ENCODE peak calls at places on chromosomes 6 and 20, in four cellular contexts. One of them, this sample, is unnamed.

GRCh38 chr6:109961666-109962065 is 16.4 kb upstream of the GPR6 start:
- DNase-seq in H1: no peak
- DNase-seq in neuronal stem cell: no peak
- DNase-seq in H9: no peak
- DNase-seq in this sample: peak

GRCh38 chr6:148980234-148980633 is 233.4 kb downstream of the UST start:
- DNase-seq in H1: no peak
- DNase-seq in neuronal stem cell: no peak
- DNase-seq in H9: no peak
- DNase-seq in this sample: no peak

GRCh38 chr6:109451376-109451775 is 4.2 kb downstream of the MICAL1 start:
- DNase-seq in H1: no peak
- DNase-seq in neuronal stem cell: no peak
- DNase-seq in H9: no peak
- DNase-seq in this sample: no peak

GRCh38 chr6:18359237-18359885 is 27.8 kb upstream of the RNF144B start:
- DNase-seq in H1: no peak
- DNase-seq in neuronal stem cell: no peak
- DNase-seq in H9: no peak
- DNase-seq in this sample: no peak

GRCh38 chr20:687468-688203 is 12.0 kb upstream of the SCRT2 start:
- DNase-seq in H1: no peak
- DNase-seq in neuronal stem cell: no peak
- DNase-seq in H9: no peak
- DNase-seq in this sample: no peak

GRCh38 chr6:113512581-113512980 is 344.6 kb upstream of the MARCKS start:
- DNase-seq in H1: no peak
- DNase-seq in neuronal stem cell: no peak
- DNase-seq in H9: no peak
- DNase-seq in this sample: no peak

GRCh38 chr6:15386110-15386755 is 140.4 kb downstream of the JARID2 start:
- DNase-seq in H1: no peak
- DNase-seq in neuronal stem cell: no peak
- DNase-seq in H9: no peak
- DNase-seq in this sample: no peak

GRCh38 chr6:32047084-32047478 is 8.9 kb downstream of the CYP21A2 start:
- DNase-seq in H1: no peak
- DNase-seq in neuronal stem cell: peak
- DNase-seq in H9: no peak
- DNase-seq in this sample: peak

GRCh38 chr6:150900049-150900448 is 34.5 kb downstream of the MTHFD1L start:
- DNase-seq in H1: no peak
- DNase-seq in neuronal stem cell: no peak
- DNase-seq in H9: no peak
- DNase-seq in this sample: no peak

GRCh38 chr20:1418335-1418734 is 25.5 kb upstream of the FKBP1A start:
- DNase-seq in H1: no peak
- DNase-seq in neuronal stem cell: no peak
- DNase-seq in H9: no peak
- DNase-seq in this sample: peak

GRCh38 chr6:15495375-15495901 is 167.4 kb downstream of the DTNBP1 start:
- DNase-seq in H1: no peak
- DNase-seq in neuronal stem cell: no peak
- DNase-seq in H9: no peak
- DNase-seq in this sample: peak

GRCh38 chr20:62643521-62644043 is 1.3 kb downstream of the SLCO4A1 start:
- DNase-seq in H1: no peak
- DNase-seq in neuronal stem cell: no peak
- DNase-seq in H9: no peak
- DNase-seq in this sample: no peak

GRCh38 chr20:51382986-51383821 is 159.3 kb downstream of the NFATC2 start:
- DNase-seq in H1: no peak
- DNase-seq in neuronal stem cell: no peak
- DNase-seq in H9: no peak
- DNase-seq in this sample: no peak

GRCh38 chr6:2966347-2966746 is 5.0 kb downstream of the SERPINB6 start:
- DNase-seq in H1: no peak
- DNase-seq in neuronal stem cell: no peak
- DNase-seq in H9: no peak
- DNase-seq in this sample: no peak

GRCh38 chr6:168029459-168030217 is 32.2 kb downstream of the KIF25 start:
- DNase-seq in H1: no peak
- DNase-seq in neuronal stem cell: no peak
- DNase-seq in H9: no peak
- DNase-seq in this sample: no peak

GRCh38 chr6:4174042-4174441 is 38.7 kb upstream of the ECI2 start:
- DNase-seq in H1: no peak
- DNase-seq in neuronal stem cell: no peak
- DNase-seq in H9: no peak
- DNase-seq in this sample: no peak

GRCh38 chr6:47134476-47135189 is 92.5 kb upstream of the ADGRF1 start:
- DNase-seq in H1: no peak
- DNase-seq in neuronal stem cell: no peak
- DNase-seq in H9: no peak
- DNase-seq in this sample: peak

GRCh38 chr6:47137073-47137472 is 94.9 kb upstream of the ADGRF1 start:
- DNase-seq in H1: no peak
- DNase-seq in neuronal stem cell: no peak
- DNase-seq in H9: no peak
- DNase-seq in this sample: no peak

GRCh38 chr6:47133230-47134000 is 91.3 kb upstream of the ADGRF1 start:
- DNase-seq in H1: no peak
- DNase-seq in neuronal stem cell: no peak
- DNase-seq in H9: no peak
- DNase-seq in this sample: no peak

GRCh38 chr6:47138046-47138445 is 95.9 kb upstream of the ADGRF1 start:
- DNase-seq in H1: no peak
- DNase-seq in neuronal stem cell: no peak
- DNase-seq in H9: no peak
- DNase-seq in this sample: no peak

DNA sequence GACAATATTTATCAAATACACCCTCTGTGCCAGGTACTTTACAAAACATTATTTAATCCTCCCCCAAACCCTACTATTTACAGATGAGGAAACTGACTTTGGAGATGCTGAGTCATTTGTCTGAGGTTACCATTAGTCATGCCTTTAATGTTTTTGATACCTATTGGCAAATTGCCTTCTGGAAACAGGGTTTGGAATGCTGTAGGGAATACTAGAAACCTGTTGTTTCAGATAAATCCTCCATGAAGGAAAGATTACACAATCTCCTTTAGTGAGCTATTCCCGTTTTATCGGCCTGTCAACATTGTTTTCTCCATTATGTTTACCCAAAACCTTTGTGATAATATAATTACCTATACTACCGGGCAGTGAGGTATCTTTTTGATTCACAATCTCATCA is 93.6 kb upstream of the ADGRF1 start:
- DNase-seq in H1: no peak
- DNase-seq in neuronal stem cell: no peak
- DNase-seq in H9: no peak
- DNase-seq in this sample: peak
- H2BK15ac ChIP-seq in H1: no peak
- H2BK15ac ChIP-seq in neuronal stem cell: no peak
- H2BK15ac ChIP-seq in H9: no peak
- H2BK15ac ChIP-seq in this sample: no peak

GRCh38 chr20:50089140-50089786 is 23.7 kb downstream of the UBE2V1 start:
- DNase-seq in H1: no peak
- DNase-seq in neuronal stem cell: no peak
- DNase-seq in H9: no peak
- DNase-seq in this sample: no peak

GRCh38 chr20:50088022-50088421 is 24.9 kb downstream of the UBE2V1 start:
- DNase-seq in H1: no peak
- DNase-seq in neuronal stem cell: no peak
- DNase-seq in H9: no peak
- DNase-seq in this sample: no peak

GRCh38 chr20:50092436-50092835 is 20.5 kb downstream of the UBE2V1 start:
- DNase-seq in H1: no peak
- DNase-seq in neuronal stem cell: no peak
- DNase-seq in H9: no peak
- DNase-seq in this sample: peak

GRCh38 chr20:50093240-50093639 is 19.7 kb downstream of the UBE2V1 start:
- DNase-seq in H1: no peak
- DNase-seq in neuronal stem cell: no peak
- DNase-seq in H9: no peak
- DNase-seq in this sample: no peak

DNA sequence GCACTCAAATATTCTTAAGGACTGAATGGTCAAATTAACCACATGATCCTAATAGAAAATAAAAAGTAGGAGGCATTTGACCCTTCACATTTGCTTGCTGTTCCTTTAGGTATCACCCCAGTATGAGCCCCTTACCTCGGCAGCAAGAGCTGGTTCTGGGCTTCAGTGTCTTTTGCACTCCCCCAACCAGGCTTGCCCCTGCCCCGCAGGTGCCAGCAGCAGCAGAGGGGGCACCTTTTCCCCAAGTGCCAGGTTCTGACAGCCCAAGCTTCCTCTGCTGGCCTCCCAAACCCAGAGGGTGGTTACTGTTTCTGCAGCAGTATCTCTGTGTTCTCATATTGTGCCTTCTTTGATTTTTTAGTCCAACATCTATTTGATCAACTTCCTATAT is 23.2 kb downstream of the UBE2V1 start:
- DNase-seq in H1: no peak
- DNase-seq in neuronal stem cell: no peak
- DNase-seq in H9: no peak
- DNase-seq in this sample: no peak
- H2BK12ac ChIP-seq in H1: no peak
- H2BK12ac ChIP-seq in neuronal stem cell: no peak
- H2BK12ac ChIP-seq in H9: no peak
- H2BK12ac ChIP-seq in this sample: no peak

GRCh38 chr6:111599259-111599658 is 6.4 kb downstream of the TRAF3IP2 start:
- DNase-seq in H1: no peak
- DNase-seq in neuronal stem cell: no peak
- DNase-seq in H9: no peak
- DNase-seq in this sample: no peak

GRCh38 chr6:111600588-111601440 is 4.9 kb downstream of the TRAF3IP2 start:
- DNase-seq in H1: no peak
- DNase-seq in neuronal stem cell: no peak
- DNase-seq in H9: no peak
- DNase-seq in this sample: no peak

GRCh38 chr6:111598211-111598610 is 7.5 kb downstream of the TRAF3IP2 start:
- DNase-seq in H1: no peak
- DNase-seq in neuronal stem cell: no peak
- DNase-seq in H9: no peak
- DNase-seq in this sample: no peak

GRCh38 chr6:111601875-111602274 is 3.8 kb downstream of the TRAF3IP2 start:
- DNase-seq in H1: no peak
- DNase-seq in neuronal stem cell: no peak
- DNase-seq in H9: no peak
- DNase-seq in this sample: peak

DNA sequence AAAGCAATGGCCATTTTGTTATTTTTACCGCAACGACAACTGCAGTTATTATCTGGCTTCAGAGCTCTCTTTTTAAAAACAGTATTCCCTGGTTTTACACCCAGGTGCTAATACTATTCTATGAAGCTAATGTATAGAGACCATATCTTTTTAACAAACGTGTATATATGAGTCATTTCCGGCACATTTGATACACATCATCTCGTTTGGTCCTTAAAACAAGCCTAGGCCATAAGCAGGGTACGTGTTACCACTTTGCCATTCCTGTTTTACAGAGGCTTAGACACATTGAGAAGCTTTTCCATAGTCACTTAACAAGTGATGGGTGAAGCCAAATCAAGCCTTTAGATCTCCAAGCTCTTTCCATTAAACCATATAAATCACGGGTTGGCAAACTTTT is 5.5 kb downstream of the TRAF3IP2 start:
- DNase-seq in H1: no peak
- DNase-seq in neuronal stem cell: no peak
- DNase-seq in H9: no peak
- DNase-seq in this sample: no peak
- H2BK120ac ChIP-seq in H1: no peak
- H2BK120ac ChIP-seq in neuronal stem cell: no peak
- H2BK120ac ChIP-seq in H9: no peak
- H2BK120ac ChIP-seq in this sample: no peak

GRCh38 chr6:26339612-26340011 is 25.4 kb upstream of the BTN3A2 start:
- DNase-seq in H1: no peak
- DNase-seq in neuronal stem cell: no peak
- DNase-seq in H9: no peak
- DNase-seq in this sample: no peak
- H2BK15ac ChIP-seq in H1: no peak
- H2BK15ac ChIP-seq in neuronal stem cell: no peak
- H2BK15ac ChIP-seq in H9: no peak
- H2BK15ac ChIP-seq in this sample: no peak

GRCh38 chr20:11453430-11453829 is 464.3 kb upstream of the BTBD3 start:
- DNase-seq in H1: no peak
- DNase-seq in neuronal stem cell: no peak
- DNase-seq in H9: no peak
- DNase-seq in this sample: peak

GRCh38 chr20:11448554-11448953 is 469.1 kb upstream of the BTBD3 start:
- DNase-seq in H1: no peak
- DNase-seq in neuronal stem cell: no peak
- DNase-seq in H9: no peak
- DNase-seq in this sample: no peak

GRCh38 chr20:11454966-11455799 is 462.5 kb upstream of the BTBD3 start:
- DNase-seq in H1: no peak
- DNase-seq in neuronal stem cell: no peak
- DNase-seq in H9: no peak
- DNase-seq in this sample: peak

GRCh38 chr20:11452326-11452725 is 465.4 kb upstream of the BTBD3 start:
- DNase-seq in H1: no peak
- DNase-seq in neuronal stem cell: no peak
- DNase-seq in H9: no peak
- DNase-seq in this sample: peak

DNA sequence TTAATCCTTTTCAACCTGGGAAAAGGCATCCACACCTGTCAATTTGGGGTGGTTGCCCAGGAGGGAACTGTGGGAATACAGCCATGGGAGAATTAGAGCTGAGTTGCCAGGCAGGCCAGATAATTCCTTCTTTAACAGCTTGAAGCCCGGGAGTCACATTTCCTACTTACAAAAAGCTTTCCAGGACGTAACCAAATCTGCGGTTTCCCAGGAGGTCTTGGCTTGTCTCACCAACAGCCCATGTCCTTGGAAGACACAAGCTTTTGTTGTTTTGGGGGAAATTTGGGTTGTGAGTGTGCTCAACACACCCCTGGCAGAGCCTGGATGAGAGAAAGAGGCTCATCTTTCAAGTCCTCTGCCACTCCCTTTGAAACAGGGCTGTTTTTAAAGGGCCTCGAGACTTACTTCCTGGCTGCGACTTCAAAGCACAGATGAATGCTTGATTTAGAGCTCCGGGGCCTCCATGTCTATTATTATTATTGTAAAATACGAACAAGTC is 465.9 kb upstream of the BTBD3 start:
- DNase-seq in H1: no peak
- DNase-seq in neuronal stem cell: peak
- DNase-seq in H9: peak
- DNase-seq in this sample: no peak
- H2BK12ac ChIP-seq in H1: peak
- H2BK12ac ChIP-seq in neuronal stem cell: no peak
- H2BK12ac ChIP-seq in H9: no peak
- H2BK12ac ChIP-seq in this sample: no peak